ENCODE peak calls at places on chromosome 22, in eight cellular contexts. One of them, this sample, is unnamed.

GRCh38 chr22:29343313-29343805 is 27.9 kb upstream of the RASL10A start:
- DNase-seq in aorta: peak
- DNase-seq in neural crest cell: no peak
- DNase-seq in activated T-cell treated with anti-CD3 and anti-CD28 coated beads for 48 hours: no peak
- DNase-seq in OCI-LY7: no peak
- DNase-seq in activated naive CD8-positive, alpha-beta T cell treated with anti-CD3 and anti-CD28 coated beads, Interleukin-2, amount 50 U/mL, for 24 hours: no peak
- DNase-seq in HFFc6: peak
- DNase-seq in activated B cell treated with CpG ODN at 0.5 μM for 24 hours: no peak
- DNase-seq in this sample: no peak

GRCh38 chr22:33325232-33326004 is 267.2 kb upstream of the SYN3 start:
- DNase-seq in aorta: no peak
- DNase-seq in activated naive CD8-positive, alpha-beta T cell treated with anti-CD3 and anti-CD28 coated beads, Interleukin-2, amount 50 U/mL, for 24 hours: no peak
- DNase-seq in activated B cell treated with CpG ODN at 0.5 μM for 24 hours: no peak
- DNase-seq in OCI-LY7: peak
- DNase-seq in HFFc6: no peak
- DNase-seq in activated T-cell treated with anti-CD3 and anti-CD28 coated beads for 48 hours: no peak
- DNase-seq in neural crest cell: no peak
- DNase-seq in this sample: no peak

GRCh38 chr22:20033045-20033706 is 12.3 kb downstream of the TANGO2 start:
- DNase-seq in activated naive CD8-positive, alpha-beta T cell treated with anti-CD3 and anti-CD28 coated beads, Interleukin-2, amount 50 U/mL, for 24 hours: no peak
- DNase-seq in neural crest cell: no peak
- DNase-seq in aorta: peak
- DNase-seq in HFFc6: no peak
- DNase-seq in activated T-cell treated with anti-CD3 and anti-CD28 coated beads for 48 hours: no peak
- DNase-seq in activated B cell treated with CpG ODN at 0.5 μM for 24 hours: no peak
- DNase-seq in OCI-LY7: no peak
- DNase-seq in this sample: peak

GRCh38 chr22:19686946-19687345 is 27.4 kb upstream of the SEPTIN5 start:
- DNase-seq in HFFc6: no peak
- DNase-seq in OCI-LY7: no peak
- DNase-seq in activated naive CD8-positive, alpha-beta T cell treated with anti-CD3 and anti-CD28 coated beads, Interleukin-2, amount 50 U/mL, for 24 hours: no peak
- DNase-seq in activated B cell treated with CpG ODN at 0.5 μM for 24 hours: no peak
- DNase-seq in neural crest cell: no peak
- DNase-seq in activated T-cell treated with anti-CD3 and anti-CD28 coated beads for 48 hours: no peak
- DNase-seq in aorta: no peak
- DNase-seq in this sample: no peak

GRCh38 chr22:48485144-48486135 is 1342.2 kb downstream of the BRD1 start:
- DNase-seq in aorta: no peak
- DNase-seq in OCI-LY7: no peak
- DNase-seq in activated naive CD8-positive, alpha-beta T cell treated with anti-CD3 and anti-CD28 coated beads, Interleukin-2, amount 50 U/mL, for 24 hours: no peak
- DNase-seq in HFFc6: no peak
- DNase-seq in activated B cell treated with CpG ODN at 0.5 μM for 24 hours: no peak
- DNase-seq in neural crest cell: no peak
- DNase-seq in activated T-cell treated with anti-CD3 and anti-CD28 coated beads for 48 hours: no peak
- DNase-seq in this sample: peak

GRCh38 chr22:42288791-42289190 is 18.3 kb upstream of the TCF20 start:
- DNase-seq in neural crest cell: no peak
- DNase-seq in activated B cell treated with CpG ODN at 0.5 μM for 24 hours: no peak
- DNase-seq in aorta: no peak
- DNase-seq in activated naive CD8-positive, alpha-beta T cell treated with anti-CD3 and anti-CD28 coated beads, Interleukin-2, amount 50 U/mL, for 24 hours: no peak
- DNase-seq in activated T-cell treated with anti-CD3 and anti-CD28 coated beads for 48 hours: no peak
- DNase-seq in OCI-LY7: no peak
- DNase-seq in HFFc6: no peak
- DNase-seq in this sample: no peak

GRCh38 chr22:25745341-25746011 is 3.5 kb downstream of the MYO18B start:
- DNase-seq in aorta: no peak
- DNase-seq in activated naive CD8-positive, alpha-beta T cell treated with anti-CD3 and anti-CD28 coated beads, Interleukin-2, amount 50 U/mL, for 24 hours: no peak
- DNase-seq in OCI-LY7: no peak
- DNase-seq in activated T-cell treated with anti-CD3 and anti-CD28 coated beads for 48 hours: no peak
- DNase-seq in activated B cell treated with CpG ODN at 0.5 μM for 24 hours: no peak
- DNase-seq in HFFc6: no peak
- DNase-seq in neural crest cell: no peak
- DNase-seq in this sample: no peak

GRCh38 chr22:38864361-38865191 is 7.4 kb downstream of the CBX6 start:
- DNase-seq in OCI-LY7: no peak
- DNase-seq in neural crest cell: no peak
- DNase-seq in aorta: peak
- DNase-seq in activated T-cell treated with anti-CD3 and anti-CD28 coated beads for 48 hours: no peak
- DNase-seq in activated B cell treated with CpG ODN at 0.5 μM for 24 hours: no peak
- DNase-seq in activated naive CD8-positive, alpha-beta T cell treated with anti-CD3 and anti-CD28 coated beads, Interleukin-2, amount 50 U/mL, for 24 hours: no peak
- DNase-seq in HFFc6: no peak
- DNase-seq in this sample: no peak

GRCh38 chr22:25702046-25702445 is 39.9 kb upstream of the MYO18B start:
- DNase-seq in activated T-cell treated with anti-CD3 and anti-CD28 coated beads for 48 hours: no peak
- DNase-seq in neural crest cell: no peak
- DNase-seq in activated B cell treated with CpG ODN at 0.5 μM for 24 hours: no peak
- DNase-seq in aorta: no peak
- DNase-seq in activated naive CD8-positive, alpha-beta T cell treated with anti-CD3 and anti-CD28 coated beads, Interleukin-2, amount 50 U/mL, for 24 hours: no peak
- DNase-seq in HFFc6: no peak
- DNase-seq in OCI-LY7: peak
- DNase-seq in this sample: no peak

GRCh38 chr22:42799462-42800405 is 57.3 kb downstream of the ARFGAP3 start:
- DNase-seq in aorta: no peak
- DNase-seq in activated T-cell treated with anti-CD3 and anti-CD28 coated beads for 48 hours: no peak
- DNase-seq in activated naive CD8-positive, alpha-beta T cell treated with anti-CD3 and anti-CD28 coated beads, Interleukin-2, amount 50 U/mL, for 24 hours: no peak
- DNase-seq in OCI-LY7: peak
- DNase-seq in neural crest cell: no peak
- DNase-seq in activated B cell treated with CpG ODN at 0.5 μM for 24 hours: no peak
- DNase-seq in HFFc6: no peak
- DNase-seq in this sample: no peak

This sample was measured in kidney.